ENCODE peak calls at places on chromosomes 7 and 10, in four cellular contexts. V is aorta; D is hepatocyte; Q is CD4-positive, CD25-positive, alpha-beta regulatory T cell. O is an unnamed sample.
A peak's percentile ranks its signal among the peaks of the same experiment; 100 is the strongest.

GRCh38 chr10:100625821-100626220 is 90.1 kb downstream of the HIF1AN start:
- DNase-seq in V (no peak), D (no peak), Q (no peak), O (no peak)

GRCh38 chr7:112282476-112283188 is 76.1 kb downstream of the ZNF277 start:
- DNase-seq in V (no peak), D (no peak), Q (no peak), O (no peak)

GRCh38 chr10:94405406-94405805 is 3.1 kb downstream of the TBC1D12 start:
- DNase-seq in D (no peak), V (no peak), Q (no peak), O (no peak)

GRCh38 chr10:95655571-95656290 is 780 bp downstream of the ALDH18A1 start:
- DNase-seq in D (peak; percentile 39), V (no peak), Q (peak; percentile 47), O (peak; percentile 49)

GRCh38 chr10:108454793-108455192 is 1290.3 kb upstream of the SORCS1 start:
- DNase-seq in Q (no peak), V (no peak), D (no peak), O (peak; percentile 86)

GRCh38 chr7:157552295-157552993 is 215.6 kb downstream of the DNAJB6 start:
- DNase-seq in Q (no peak), D (no peak), V (no peak), O (no peak)

GRCh38 chr7:50787825-50788224 is 5.1 kb upstream of the GRB10 start:
- DNase-seq in Q (no peak), D (no peak), V (no peak), O (no peak)

GRCh38 chr7:155203059-155203881 is 94.4 kb upstream of the INSIG1 start:
- DNase-seq in Q (no peak), V (no peak), D (no peak), O (no peak)

GRCh38 chr10:8183241-8183704 is 128.8 kb downstream of the GATA3 start:
- DNase-seq in D (peak; percentile 9), Q (peak; percentile 62), V (no peak), O (no peak)

GRCh38 chr10:101367569-101368453 is 13.8 kb downstream of the BTRC start:
- DNase-seq in Q (no peak), D (no peak), V (no peak), O (peak; percentile 47)

GRCh38 chr7:32071466-32072091 is 1.4 kb upstream of the PDE1C start:
- DNase-seq in V (no peak), Q (no peak), D (no peak), O (no peak)
- H3K4me3 ChIP-seq in V (no peak overlapping the region), Q (no peak overlapping the region), D (peak overlapping the region; percentile 75), O (peak overlapping the region; percentile 89)

DNA sequence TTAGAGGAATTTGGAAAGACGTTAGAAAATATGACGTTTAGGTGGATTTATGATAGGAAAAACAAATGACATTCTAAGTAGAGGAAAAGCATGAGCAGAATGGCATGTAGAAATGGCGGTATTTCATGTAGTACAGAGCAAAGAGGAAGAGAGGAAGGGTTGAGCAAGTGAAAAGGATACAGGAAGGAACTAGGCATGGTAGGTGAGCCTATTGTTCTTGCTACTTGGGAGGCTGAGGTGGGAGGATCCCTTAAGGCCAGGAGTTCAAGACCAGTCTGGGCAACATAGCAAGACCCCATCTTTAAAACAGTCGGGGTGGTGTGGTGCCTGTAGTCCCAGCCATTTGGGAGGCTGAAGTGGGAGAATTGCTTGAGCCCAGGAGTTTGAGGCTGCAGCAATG is 1.2 kb downstream of the GTPBP10 start:
- DNase-seq in V (no peak), D (no peak), Q (no peak), O (no peak)
- H3K4me3 ChIP-seq in V (no peak overlapping the region), D (peak overlapping the region; percentile 51), Q (peak overlapping the region; percentile 99), O (peak overlapping the region; percentile 98)

GRCh38 chr7:951881-952547 is 2.5 kb downstream of the ADAP1 start:
- DNase-seq in Q (no peak), V (peak; percentile 37), D (no peak), O (no peak)
- H3K4me3 ChIP-seq in Q (no peak overlapping the region), V (no peak overlapping the region), D (no peak overlapping the region), O (no peak overlapping the region)

GRCh38 chr10:43323245-43323644 is 48.2 kb upstream of the FXYD4 start:
- DNase-seq in D (no peak), V (no peak), Q (no peak), O (no peak)
- H3K4me3 ChIP-seq in D (no peak overlapping the region), V (no peak overlapping the region), Q (peak overlapping the region; percentile 13), O (no peak overlapping the region)

DNA sequence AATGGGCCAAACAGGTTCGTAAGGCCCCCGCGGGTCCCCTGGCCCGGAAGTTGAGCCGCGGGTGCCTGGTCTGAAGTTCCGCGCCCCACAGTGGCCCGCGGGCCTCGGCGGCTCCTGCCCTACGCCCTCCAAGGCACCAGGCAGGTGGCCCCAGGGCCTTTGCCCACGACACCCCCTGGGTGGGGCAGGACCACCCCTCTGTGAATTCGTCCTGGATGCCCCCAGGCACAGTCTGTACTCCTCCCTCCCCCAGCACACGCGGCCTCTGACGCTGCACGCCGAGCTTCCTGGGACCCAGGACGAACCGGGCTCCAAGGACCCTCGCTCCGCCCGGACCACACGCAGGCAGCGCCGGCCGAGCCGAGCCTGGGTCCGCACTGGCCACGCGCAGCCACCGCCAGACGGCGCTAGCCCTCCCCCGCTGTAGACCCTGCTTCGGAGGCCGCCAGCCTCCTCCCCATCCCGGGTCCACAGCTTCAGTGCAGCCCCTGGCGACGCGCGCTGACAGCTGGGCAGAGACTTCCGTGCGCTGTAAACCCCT is 810 bp upstream of the TCERG1L start:
- DNase-seq in V (no peak), D (peak; percentile 75), Q (no peak), O (no peak)
- H3K4me3 ChIP-seq in V (no peak overlapping the region), D (peak overlapping the region; percentile 33), Q (no peak overlapping the region), O (no peak overlapping the region)

DNA sequence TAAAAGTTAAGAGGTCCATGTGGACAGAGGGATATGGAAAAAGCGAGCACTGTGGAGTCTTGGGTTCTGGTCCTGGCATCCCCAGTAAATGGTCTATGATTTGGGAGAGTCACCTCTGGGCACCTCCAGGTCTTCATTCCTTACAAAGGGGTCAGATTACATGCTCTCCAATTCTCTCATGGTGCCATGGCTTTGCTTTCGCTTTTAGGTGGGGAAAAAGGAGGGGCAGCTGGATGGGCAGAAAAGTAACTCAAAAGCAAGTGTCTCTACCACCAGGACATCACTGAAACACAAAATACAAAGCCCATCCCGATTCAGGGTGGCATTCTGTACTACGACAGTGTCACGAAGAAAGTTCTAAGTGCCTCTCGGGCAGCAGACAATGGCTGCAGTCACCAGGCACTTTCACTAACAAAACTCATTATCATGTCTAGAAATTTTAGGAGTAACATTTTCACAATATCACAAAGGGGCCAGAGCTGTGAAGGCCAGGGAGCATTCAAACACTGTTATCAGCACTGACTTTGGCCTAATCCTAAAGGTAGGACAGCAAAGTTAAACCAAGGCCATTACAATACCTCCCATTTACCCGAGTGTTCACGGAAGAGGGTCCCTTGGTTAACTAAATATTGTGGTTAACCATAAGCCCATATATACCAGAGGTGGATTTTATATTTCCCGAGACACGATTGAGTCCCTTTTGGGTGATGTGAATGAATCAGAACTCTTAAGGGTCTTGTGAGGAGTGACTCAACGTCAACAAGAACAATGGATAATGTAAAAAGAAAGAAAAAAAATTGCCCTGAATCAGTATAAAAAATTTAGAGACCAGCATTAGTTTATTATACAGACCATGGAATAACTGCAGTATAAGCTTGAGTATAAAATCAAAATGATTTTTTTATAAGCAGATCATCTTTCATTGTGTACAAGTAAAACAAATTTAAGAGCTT is 2.5 kb downstream of the PSAP start:
- DNase-seq in V (peak; percentile 13), Q (no peak), D (no peak), O (peak; percentile 12)
- H3K4me3 ChIP-seq in V (no peak overlapping the region), Q (peak overlapping the region; percentile 17), D (peak overlapping the region; percentile 2), O (peak overlapping the region; percentile 94)

DNA sequence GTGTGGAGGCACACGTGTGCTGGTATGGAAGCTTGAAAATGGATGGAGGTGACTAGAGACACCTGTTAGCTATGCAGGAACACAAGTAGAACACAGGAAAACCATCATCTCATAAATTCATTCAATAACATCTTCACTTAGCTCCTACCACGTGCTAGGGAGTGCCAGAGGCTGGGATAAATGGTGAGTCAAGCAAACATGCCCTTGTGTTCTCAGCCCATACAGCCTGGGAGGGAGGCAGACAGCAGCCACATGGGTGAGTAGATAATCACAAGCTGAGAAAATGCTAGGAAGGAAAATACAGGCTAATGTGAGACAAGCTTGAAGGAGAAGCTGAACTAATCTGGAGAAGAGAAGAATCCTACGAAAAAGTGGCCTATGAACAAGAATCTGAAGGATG is 468.0 kb upstream of the ZMIZ1 start:
- DNase-seq in Q (no peak), D (peak; percentile 74), V (no peak), O (peak; percentile 4)
- H3K4me3 ChIP-seq in Q (no peak overlapping the region), D (no peak overlapping the region), V (no peak overlapping the region), O (no peak overlapping the region)

GRCh38 chr10:88413412-88413811 is 169.7 kb downstream of the RNLS start:
- DNase-seq in Q (no peak), D (no peak), V (no peak), O (no peak)

GRCh38 chr10:88418871-88419270 is 164.2 kb downstream of the RNLS start:
- DNase-seq in V (no peak), D (no peak), Q (no peak), O (no peak)

GRCh38 chr10:88415533-88416130 is 167.5 kb downstream of the RNLS start:
- DNase-seq in V (no peak), Q (no peak), D (no peak), O (no peak)

GRCh38 chr10:88421590-88421989 is 161.5 kb downstream of the RNLS start:
- DNase-seq in Q (no peak), V (no peak), D (no peak), O (no peak)

GRCh38 chr10:88417337-88417736 is 165.8 kb downstream of the RNLS start:
- DNase-seq in D (no peak), Q (no peak), V (no peak), O (no peak)
- H3K4me3 ChIP-seq in D (no peak overlapping the region), Q (no peak overlapping the region), V (no peak overlapping the region), O (no peak overlapping the region)